ENCODE peak calls at places on chromosomes 11 and 22, in five cellular contexts. M is gastrocnemius medialis, L is testis, G is A549, D is esophagus muscularis mucosa. Z is an unnamed sample. For H3K4me1, the result is how much of the 10 kb centered on the place peaks cover.

GRCh38 chr22:44379817-44380560 is 67.2 kb upstream of the SHISAL1 start:
- DNase-seq in M (no peak), L (no peak), G (no peak), D (no peak), Z (no peak)

GRCh38 chr11:59801160-59801706 is 9.3 kb downstream of the MRPL16 start:
- DNase-seq in M (no peak), L (no peak), G (no peak), D (no peak), Z (no peak)

GRCh38 chr22:19597399-19597735 is 73.2 kb upstream of the CLDN5 start:
- DNase-seq in M (no peak), L (no peak), G (no peak), D (no peak), Z (no peak)

GRCh38 chr11:46597609-46598219 is 3.9 kb upstream of the AMBRA1 start:
- DNase-seq in M (no peak), L (no peak), G (no peak), D (no peak), Z (no peak)

GRCh38 chr22:37485006-37485713 is 1.0 kb downstream of the MFNG start:
- DNase-seq in M (no peak), L (no peak), G (no peak), D (no peak), Z (no peak)

GRCh38 chr22:29267462-29267857 is 321 bp downstream of the RHBDD3 start:
- DNase-seq in M (no peak), L (no peak), G (no peak), D (no peak), Z (no peak)

GRCh38 chr11:10453261-10453660 is 1.8 kb upstream of the AMPD3 start:
- DNase-seq in M (no peak), L (no peak), G (no peak), D (no peak), Z (no peak)

GRCh38 chr22:37896181-37896592 is 9.9 kb upstream of the MICALL1 start:
- DNase-seq in M (no peak), L (no peak), G (no peak), D (no peak), Z (no peak)

GRCh38 chr22:22884010-22884887 is 3.4 kb upstream of the IGLL5 start:
- DNase-seq in M (peak), L (peak), G (peak), D (no peak), Z (no peak)

GRCh38 chr11:44760917-44761545 is 34.3 kb downstream of the TSPAN18 start:
- DNase-seq in M (peak), L (no peak), G (peak), D (no peak), Z (no peak)

GRCh38 chr11:31645747-31646146 is 136.2 kb downstream of the ELP4 start:
- DNase-seq in M (no peak), L (no peak), G (peak), D (no peak), Z (no peak)

GRCh38 chr11:109150603-109151002 is 271.4 kb upstream of the C11orf87 start:
- DNase-seq in M (no peak), L (no peak), G (no peak), D (no peak), Z (no peak)

GRCh38 chr11:31089117-31089516 is 280.4 kb downstream of the DCDC1 start:
- DNase-seq in M (no peak), L (no peak), G (no peak), D (no peak), Z (no peak)

GRCh38 chr22:49033616-49034015 is 794.1 kb downstream of the BRD1 start:
- DNase-seq in M (no peak), L (no peak), G (no peak), D (no peak), Z (no peak)

GRCh38 chr11:68812526-68812925 is 29.2 kb downstream of the CPT1A start:
- DNase-seq in M (no peak), L (no peak), G (no peak), D (no peak), Z (no peak)

GRCh38 chr11:16291729-16292128 is 64.6 kb downstream of the SOX6 start:
- DNase-seq in M (no peak), L (no peak), G (no peak), D (no peak), Z (no peak)

GRCh38 chr11:112225753-112226061 is 521 bp upstream of the PTS start:
- DNase-seq in M (peak), L (no peak), G (no peak), D (no peak), Z (no peak)

GRCh38 chr22:42608481-42609361 is 6.0 kb downstream of the POLDIP3 start:
- DNase-seq in M (no peak), L (no peak), G (no peak), D (no peak), Z (no peak)
- H3K4me1 ChIP-seq in M (half or more), L (under half), G (under half), D (half or more), Z (under half)

GRCh38 chr11:86592659-86593451 is 79.6 kb downstream of the ME3 start:
- DNase-seq in M (peak), L (peak), G (peak), D (peak), Z (no peak)
- TF ChIP-seq POLR2A in M (no peak), L (no peak), G (no peak), D (no peak), Z (no peak)

DNA sequence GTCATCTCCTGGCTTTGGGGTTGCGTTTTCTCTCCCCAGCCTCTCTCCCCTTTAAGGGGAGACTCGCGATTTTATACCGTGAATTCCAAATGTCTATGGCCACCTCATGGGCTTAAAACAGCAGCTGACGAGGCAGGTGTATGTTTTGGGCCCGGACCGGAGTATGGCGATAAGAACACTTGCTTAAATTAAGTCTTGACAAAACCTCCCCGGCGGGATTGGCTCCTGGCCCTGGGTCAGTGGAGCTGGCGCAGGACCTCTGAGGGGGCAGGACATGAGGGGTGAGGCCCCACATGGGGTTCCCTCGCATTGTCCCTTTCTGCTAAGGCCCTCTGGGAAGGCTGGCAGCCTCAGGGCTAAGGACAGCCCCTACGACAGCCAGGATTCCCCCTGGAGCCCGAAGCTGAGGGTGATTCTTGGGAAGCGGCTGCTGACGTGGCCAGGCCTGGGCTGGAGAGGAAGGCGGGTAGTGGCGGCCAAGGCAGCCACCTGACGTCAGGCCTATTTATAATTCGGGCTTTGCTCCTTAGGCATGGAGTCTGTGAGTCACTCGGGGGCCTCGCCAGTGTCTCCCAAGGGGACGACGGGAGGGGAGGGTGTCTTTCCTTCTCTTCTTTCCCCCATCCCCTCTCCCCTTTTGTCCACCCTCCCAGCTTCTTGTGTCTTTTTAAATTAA is 12.7 kb downstream of the MYO18B start:
- DNase-seq in M (peak), L (no peak), G (peak), D (no peak), Z (no peak)
- H3K4me1 ChIP-seq in M (half or more), L (under half), G (under half), D (under half), Z (under half)

DNA sequence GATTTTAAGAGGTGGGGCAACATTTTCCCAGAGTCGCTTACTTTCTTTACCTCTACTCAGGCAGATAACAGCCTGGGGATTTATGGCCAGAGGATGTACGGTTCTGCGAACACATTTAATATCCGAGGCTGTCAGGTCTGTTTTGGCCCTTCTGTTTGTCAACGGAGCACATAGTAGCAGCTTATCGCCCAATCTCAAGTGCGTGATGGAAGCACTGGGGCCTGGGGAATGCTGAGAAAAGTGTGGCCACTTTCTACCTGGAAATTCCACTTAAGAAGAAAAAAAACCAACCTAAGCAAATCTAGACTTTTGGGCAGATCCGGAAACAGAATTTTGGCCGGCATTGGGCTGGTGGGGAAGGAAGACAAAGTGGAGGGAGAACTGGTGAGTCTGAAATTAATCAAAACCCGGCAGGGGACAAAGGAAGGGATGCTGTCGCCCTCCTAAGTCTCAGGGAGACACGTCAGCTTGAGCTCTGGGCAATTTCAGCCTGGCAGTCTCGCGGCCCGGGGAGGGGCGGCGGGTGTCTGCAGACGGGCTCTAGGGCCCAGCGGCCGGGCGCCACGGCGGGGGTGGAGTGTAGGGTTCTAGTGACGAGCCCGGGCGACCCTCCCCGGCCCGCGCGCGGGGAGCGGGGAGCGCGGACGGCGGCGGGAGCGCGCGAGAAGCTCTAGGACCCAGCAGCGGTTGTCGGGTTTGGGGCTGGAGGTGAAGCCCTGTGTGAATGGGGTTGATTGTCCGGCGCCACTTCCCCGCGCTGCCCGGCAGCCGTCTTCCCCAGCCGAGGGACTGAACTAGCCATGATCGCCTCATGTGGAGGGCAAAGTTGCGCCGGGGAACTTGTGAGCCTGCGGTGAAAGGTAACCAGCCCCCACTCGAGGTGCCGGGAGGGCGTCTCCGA is at the start of gene AMOTL1:
- DNase-seq in M (peak), L (peak), G (peak), D (peak), Z (peak)
- TF ChIP-seq POLR2A in M (peak), L (no peak), G (peak), D (peak), Z (peak)

DNA sequence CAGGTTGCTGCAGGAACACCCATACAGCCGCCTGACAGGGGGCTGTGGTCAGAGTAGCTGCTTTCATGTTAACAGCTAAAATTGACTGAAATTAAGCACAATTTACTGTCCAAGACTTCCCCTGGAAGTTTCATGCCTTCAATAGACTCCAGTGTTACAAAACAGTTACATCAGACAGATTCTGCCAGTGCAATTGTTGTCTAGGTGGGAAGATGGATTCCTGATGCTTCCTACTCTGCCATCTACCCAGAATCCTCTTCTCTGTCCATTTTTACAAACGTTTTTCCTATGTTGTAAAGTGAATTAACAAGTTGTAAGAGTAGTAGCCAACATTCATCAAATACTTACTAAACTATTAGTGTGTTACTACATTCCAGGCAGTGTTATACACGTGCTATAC is 5.2 kb upstream of the TSKU start:
- DNase-seq in M (no peak), L (no peak), G (no peak), D (no peak), Z (no peak)
- H3K4me1 ChIP-seq in M (under half), L (under half), G (under half), D (under half), Z (under half)

GRCh38 chr22:45923212-45923611 is 53.8 kb downstream of the WNT7B start:
- DNase-seq in M (no peak), L (no peak), G (no peak), D (no peak), Z (no peak)

GRCh38 chr22:45927059-45927458 is 49.9 kb downstream of the WNT7B start:
- DNase-seq in M (no peak), L (no peak), G (no peak), D (no peak), Z (no peak)

GRCh38 chr22:45928726-45929359 is 48.1 kb downstream of the WNT7B start:
- DNase-seq in M (no peak), L (no peak), G (no peak), D (no peak), Z (no peak)

GRCh38 chr22:45923812-45924211 is 53.1 kb downstream of the WNT7B start:
- DNase-seq in M (no peak), L (no peak), G (no peak), D (no peak), Z (no peak)

GRCh38 chr22:45925811-45926351 is 51.1 kb downstream of the WNT7B start:
- DNase-seq in M (no peak), L (no peak), G (peak), D (no peak), Z (no peak)
- TF ChIP-seq POLR2A in M (no peak), L (no peak), G (no peak), D (no peak), Z (no peak)

Z was measured in esophagus squamous epithelium.